ENCODE peak calls at places on chromosome 10, in ten cellular contexts. D is transverse colon, G is suprapubic skin, Z is A549, B is ovary, Y is stomach, M is sigmoid colon, P is upper lobe of left lung, S is K562, C is H1. V is an unnamed sample.
A peak's percentile ranks its signal among the peaks of the same experiment; 100 is the strongest.

GRCh38 chr10:122127943-122128342 is 139.0 kb downstream of the TACC2 start:
- DNase-seq in D (no peak), G (no peak), Z (no peak), B (no peak), Y (no peak), M (no peak), P (no peak), S (no peak), C (no peak), V (no peak)

GRCh38 chr10:28343987-28344895 is 41.4 kb upstream of the MPP7 start:
- DNase-seq in D (no peak), G (no peak), Z (no peak), B (no peak), Y (no peak), M (no peak), P (no peak), S (no peak), C (no peak), V (no peak)

GRCh38 chr10:70053212-70053895 is 708 bp downstream of the MACROH2A2 start:
- DNase-seq in D (no peak), G (no peak), Z (no peak), B (peak; percentile 53), Y (no peak), M (no peak), P (no peak), S (no peak), C (peak; percentile 83), V (no peak)

GRCh38 chr10:85674851-85675250 is 691.7 kb downstream of the GRID1 start:
- DNase-seq in D (no peak), G (no peak), Z (no peak), B (no peak), Y (no peak), M (no peak), P (no peak), S (no peak), C (no peak), V (no peak)

GRCh38 chr10:13984647-13985155 is 346.0 kb downstream of the FRMD4A start:
- DNase-seq in D (no peak), G (no peak), Z (peak; percentile 46), B (no peak), Y (no peak), M (no peak), P (no peak), S (no peak), C (no peak), V (no peak)

GRCh38 chr10:114301951-114302710 is 63.1 kb downstream of the VWA2 start:
- DNase-seq in D (no peak), G (peak; percentile 64), Z (no peak), B (no peak), Y (no peak), M (peak; percentile 61), P (no peak), S (no peak), C (no peak), V (no peak)

GRCh38 chr10:23155166-23155565 is 36.9 kb upstream of the PTF1A start:
- DNase-seq in D (no peak), G (no peak), Z (no peak), B (no peak), Y (no peak), M (no peak), P (no peak), S (no peak), C (no peak), V (no peak)

GRCh38 chr10:49107111-49107889 is 8.0 kb downstream of the VSTM4 start:
- DNase-seq in D (no peak), G (no peak), Z (no peak), B (no peak), Y (no peak), M (no peak), P (no peak), S (no peak), C (no peak), V (no peak)

GRCh38 chr10:1368772-1369171 is 312.6 kb downstream of the WDR37 start:
- DNase-seq in D (peak; percentile 31), G (no peak), Z (peak; percentile 64), B (no peak), Y (peak; percentile 38), M (no peak), P (no peak), S (peak; percentile 64), C (peak; percentile 74), V (no peak)

GRCh38 chr10:70837660-70838059 is 21.9 kb downstream of the SGPL1 start:
- DNase-seq in D (no peak), G (no peak), Z (no peak), B (no peak), Y (no peak), M (no peak), P (no peak), S (no peak), C (no peak), V (no peak)

GRCh38 chr10:12707461-12708185 is 293.9 kb downstream of the CCDC3 start:
- DNase-seq in D (peak; percentile 31), G (no peak), Z (peak; percentile 45), B (peak; percentile 52), Y (peak; percentile 24), M (peak; percentile 87), P (no peak), S (no peak), C (no peak), V (no peak)

GRCh38 chr10:47379445-47379785 is 4.7 kb downstream of the ZNF488 start:
- DNase-seq in D (no peak), G (no peak), Z (no peak), B (no peak), Y (peak; percentile 20), M (peak; percentile 22), P (no peak), S (no peak), C (no peak), V (no peak)

GRCh38 chr10:89042547-89042946 is 51.9 kb downstream of the FAS start:
- DNase-seq in D (no peak), G (no peak), Z (no peak), B (no peak), Y (no peak), M (no peak), P (peak; percentile 49), S (no peak), C (no peak), V (no peak)

GRCh38 chr10:70605153-70605552 is 2.6 kb upstream of the PRF1 start:
- DNase-seq in D (no peak), G (no peak), Z (no peak), B (no peak), Y (no peak), M (no peak), P (no peak), S (no peak), C (no peak), V (no peak)

GRCh38 chr10:62393237-62393636 is 19.1 kb downstream of the ZNF365 start:
- DNase-seq in D (no peak), G (no peak), Z (no peak), B (no peak), Y (no peak), M (no peak), P (no peak), S (no peak), C (no peak), V (no peak)

GRCh38 chr10:97915761-97916160 is 66.1 kb downstream of the GOLGA7B start:
- DNase-seq in D (no peak), G (no peak), Z (no peak), B (no peak), Y (no peak), M (no peak), P (no peak), S (no peak), C (no peak), V (no peak)
- TF ChIP-seq EP300 in D (no peak), G (no peak), Z (no peak), B (no peak), Y (no peak), M (no peak), P (no peak), S (no peak), C (no peak), V (no peak)

GRCh38 chr10:133182190-133182589 is 22.2 kb downstream of the KNDC1 start:
- DNase-seq in D (no peak), G (no peak), Z (no peak), B (no peak), Y (no peak), M (no peak), P (no peak), S (no peak), C (no peak), V (no peak)

GRCh38 chr10:133179651-133180050 is 19.6 kb downstream of the KNDC1 start:
- DNase-seq in D (no peak), G (no peak), Z (no peak), B (peak; percentile 14), Y (no peak), M (no peak), P (no peak), S (no peak), C (no peak), V (no peak)

GRCh38 chr10:133182791-133183645 is 23.0 kb downstream of the KNDC1 start:
- DNase-seq in D (no peak), G (no peak), Z (no peak), B (peak; percentile 13), Y (no peak), M (no peak), P (no peak), S (no peak), C (no peak), V (no peak)

GRCh38 chr10:133180192-133180914 is 20.3 kb downstream of the KNDC1 start:
- DNase-seq in D (no peak), G (no peak), Z (no peak), B (no peak), Y (no peak), M (no peak), P (no peak), S (no peak), C (no peak), V (no peak)

GRCh38 chr10:133180915-133181639 is 21.1 kb downstream of the KNDC1 start:
- DNase-seq in D (no peak), G (no peak), Z (no peak), B (peak; percentile 21), Y (no peak), M (no peak), P (no peak), S (no peak), C (no peak), V (no peak)
- TF ChIP-seq EP300 in D (no peak), G (no peak), Z (no peak), B (no peak), Y (no peak), M (no peak), P (no peak), S (no peak), C (no peak), V (no peak)

GRCh38 chr10:97490592-97490991 is 7.6 kb downstream of the MMS19 start:
- DNase-seq in D (no peak), G (no peak), Z (no peak), B (no peak), Y (no peak), M (no peak), P (peak; percentile 78), S (no peak), C (no peak), V (no peak)
- TF ChIP-seq EP300 in D (no peak), G (no peak), Z (no peak), B (no peak), Y (no peak), M (no peak), P (no peak), S (no peak), C (no peak), V (no peak)

DNA sequence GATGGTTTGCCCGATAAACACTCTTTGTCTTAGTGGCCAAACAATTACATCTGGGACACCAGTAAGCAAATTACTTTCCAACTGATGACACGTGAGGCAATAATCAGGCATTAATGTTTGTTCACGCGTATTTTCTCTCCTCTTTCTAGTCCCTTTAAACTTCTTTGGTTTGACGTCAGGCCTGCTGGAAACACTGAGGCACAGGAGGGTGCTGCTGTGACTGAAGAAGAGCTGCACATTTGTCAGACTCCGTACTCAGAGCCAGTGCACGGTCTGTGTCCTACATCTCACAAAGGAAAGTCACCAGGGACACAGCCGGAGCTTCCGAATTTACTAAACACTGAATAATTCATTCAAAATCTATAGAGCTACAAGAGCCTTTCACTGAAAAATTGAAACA is 57.6 kb upstream of the ANAPC16 start:
- DNase-seq in D (no peak), G (no peak), Z (no peak), B (no peak), Y (no peak), M (no peak), P (no peak), S (no peak), C (no peak), V (no peak)
- TF ChIP-seq EP300 in D (no peak), G (no peak), Z (no peak), B (no peak), Y (no peak), M (no peak), P (no peak), S (no peak), C (no peak), V (no peak)

V was measured in tibial nerve.